ENCODE peak calls at places on chromosomes 6 and 20, in seven cellular contexts. L, Z, F, X, M, G and N are unnamed samples.
A peak's percentile ranks its signal among the peaks of the same experiment; 100 is the strongest.

GRCh38 chr20:37973059-37973910 is 60.0 kb downstream of the TTI1 start:
- DNase-seq in M (no peak), X (no peak), Z (peak; percentile 84), L (no peak), F (no peak), G (no peak), N (no peak)

GRCh38 chr6:17621003-17621402 is 20.9 kb downstream of the FAM8A1 start:
- DNase-seq in X (peak; percentile 31), M (no peak), F (no peak), L (no peak), G (no peak), Z (no peak), N (no peak)

GRCh38 chr6:5999688-6000608 is 6.8 kb downstream of the NRN1 start:
- DNase-seq in X (no peak), M (no peak), F (peak; percentile 51), G (no peak), L (no peak), Z (no peak), N (no peak)

GRCh38 chr6:27863962-27864905 is 48.0 kb downstream of the OR2B2 start:
- DNase-seq in G (no peak), Z (peak; percentile 43), L (no peak), F (no peak), X (no peak), M (no peak), N (no peak)

GRCh38 chr20:59006864-59007757 is at the start of gene CTSZ:
- DNase-seq in Z (peak; percentile 83), F (peak; percentile 85), X (no peak), L (peak; percentile 74), M (no peak), G (no peak), N (no peak)

GRCh38 chr6:63858691-63859090 is 223.1 kb downstream of the PHF3 start:
- DNase-seq in X (no peak), M (no peak), F (no peak), Z (no peak), G (no peak), L (no peak), N (no peak)

GRCh38 chr20:50794181-50794845 is 548 bp upstream of the BCAS4 start:
- DNase-seq in L (no peak), G (no peak), F (peak; percentile 79), Z (no peak), X (no peak), M (no peak), N (no peak)

GRCh38 chr6:108942556-108943492 is 94.6 kb downstream of the ARMC2 start:
- DNase-seq in L (no peak), M (no peak), Z (peak; percentile 38), G (peak; percentile 51), X (no peak), F (no peak), N (no peak)

GRCh38 chr6:38157905-38158304 is 338.4 kb downstream of the ZFAND3 start:
- DNase-seq in Z (no peak), M (no peak), X (no peak), G (no peak), L (no peak), F (no peak), N (no peak)

GRCh38 chr20:46545077-46545826 is 5.2 kb downstream of the OCSTAMP start:
- DNase-seq in L (no peak), X (no peak), Z (no peak), M (no peak), G (no peak), F (no peak), N (no peak)

GRCh38 chr6:43948527-43949450 is 178.5 kb downstream of the MRPL14 start:
- DNase-seq in F (no peak), X (no peak), G (no peak), Z (no peak), L (no peak), M (no peak), N (no peak)

GRCh38 chr6:105560611-105561066 is 157.8 kb upstream of the PREP start:
- DNase-seq in F (no peak), M (no peak), L (no peak), Z (no peak), G (no peak), X (peak; percentile 70), N (no peak)

GRCh38 chr20:57667924-57668782 is 41.7 kb downstream of the PMEPA1 start:
- DNase-seq in Z (no peak), L (no peak), X (no peak), M (no peak), F (no peak), G (no peak), N (no peak)
- H3K4me3 ChIP-seq in Z (no peak overlapping the region), L (no peak overlapping the region), X (no peak overlapping the region), M (no peak overlapping the region), F (no peak overlapping the region), G (no peak overlapping the region), N (no peak overlapping the region)

GRCh38 chr20:36856691-36857635 is 19.0 kb upstream of the TLDC2 start:
- DNase-seq in G (no peak), F (no peak), M (no peak), L (no peak), X (no peak), Z (no peak), N (no peak)

GRCh38 chr20:36855241-36855657 is 20.7 kb upstream of the TLDC2 start:
- DNase-seq in Z (no peak), L (no peak), F (no peak), X (no peak), G (no peak), M (no peak), N (no peak)

GRCh38 chr20:36859282-36859555 is 16.7 kb upstream of the TLDC2 start:
- DNase-seq in M (no peak), Z (no peak), F (no peak), L (no peak), X (no peak), G (no peak), N (no peak)

GRCh38 chr20:36854343-36855240 is 21.3 kb upstream of the TLDC2 start:
- DNase-seq in X (no peak), M (no peak), L (no peak), Z (no peak), F (no peak), G (no peak), N (no peak)

GRCh38 chr20:36856196-36856595 is 19.7 kb upstream of the TLDC2 start:
- DNase-seq in G (no peak), F (no peak), M (no peak), X (no peak), Z (no peak), L (no peak), N (no peak)
- TF ChIP-seq REST in G (no peak), F (no peak), M (no peak), X (no peak), Z (no peak), L (no peak), N (no peak)

GRCh38 chr20:25246182-25246943 is 1.5 kb upstream of the PYGB start:
- DNase-seq in X (no peak), F (no peak), L (no peak), M (no peak), G (peak; percentile 47), Z (no peak), N (no peak)
- H3K4me3 ChIP-seq in X (no peak overlapping the region), F (peak overlapping the region; percentile 93), L (peak overlapping the region; percentile 82), M (no peak overlapping the region), G (peak overlapping the region; percentile 70), Z (no peak overlapping the region), N (peak overlapping the region; percentile 91)

GRCh38 chr6:20839624-20840023 is 305.4 kb downstream of the CDKAL1 start:
- DNase-seq in Z (no peak), L (no peak), G (no peak), F (peak; percentile 28), M (no peak), X (no peak), N (no peak)

GRCh38 chr6:20837189-20837588 is 302.9 kb downstream of the CDKAL1 start:
- DNase-seq in Z (no peak), M (no peak), L (no peak), G (no peak), X (peak; percentile 25), F (no peak), N (no peak)

GRCh38 chr6:20838113-20838512 is 303.9 kb downstream of the CDKAL1 start:
- DNase-seq in L (no peak), M (no peak), F (no peak), Z (no peak), X (no peak), G (no peak), N (no peak)

GRCh38 chr6:20841806-20842205 is 307.5 kb downstream of the CDKAL1 start:
- DNase-seq in Z (no peak), L (no peak), X (no peak), F (no peak), G (no peak), M (no peak), N (no peak)

GRCh38 chr6:20840675-20841074 is 306.4 kb downstream of the CDKAL1 start:
- DNase-seq in L (no peak), Z (no peak), G (no peak), M (no peak), X (no peak), F (no peak), N (no peak)
- TF ChIP-seq REST in L (no peak), Z (no peak), G (no peak), M (no peak), X (no peak), F (no peak), N (no peak)

GRCh38 chr6:75089921-75090320 is 115.9 kb downstream of the COL12A1 start:
- DNase-seq in F (peak; percentile 17), X (no peak), G (no peak), L (no peak), M (no peak), Z (no peak), N (no peak)

GRCh38 chr6:75098709-75099108 is 107.1 kb downstream of the COL12A1 start:
- DNase-seq in M (peak; percentile 47), F (no peak), L (peak; percentile 35), X (no peak), Z (no peak), G (no peak), N (peak; percentile 18)

GRCh38 chr6:75096986-75097385 is 108.9 kb downstream of the COL12A1 start:
- DNase-seq in Z (no peak), F (no peak), L (no peak), G (no peak), X (no peak), M (no peak), N (no peak)

GRCh38 chr6:75090574-75090973 is 115.3 kb downstream of the COL12A1 start:
- DNase-seq in Z (no peak), L (no peak), F (no peak), X (no peak), G (no peak), M (no peak), N (no peak)

GRCh38 chr6:75094614-75095321 is 111.1 kb downstream of the COL12A1 start:
- DNase-seq in L (no peak), F (no peak), G (no peak), M (no peak), X (no peak), Z (no peak), N (no peak)
- H3K4me3 ChIP-seq in L (no peak overlapping the region), F (no peak overlapping the region), G (no peak overlapping the region), M (no peak overlapping the region), X (no peak overlapping the region), Z (no peak overlapping the region), N (no peak overlapping the region)